ENCODE peak calls at places on chromosome 7, in nine cellular contexts. R is mesothelial cell of epicardium; A is activated CD4-positive, CD25-positive, alpha-beta regulatory T cell treated with anti-CD3 and anti-CD28 coated beads, Interleukin-2, amount 50 U/mL, for 72 hours; P is stimulated activated CD4-positive, alpha-beta T cell treated with anti-CD3 and anti-CD28 coated beads, Interleukin-2, amount 100 ng/mL, for 48 hours; U is nephron progenitor cell; S is hippocampal formation; J is psoas muscle; O is RCC 7860; K is NCI-H1694 treated with DMSO at 0.1 percent for 48 hours. H is an unnamed sample.

GRCh38 chr7:138892808-138893207 is 88.4 kb downstream of the KIAA1549 start:
- DNase-seq in J (no peak), U (no peak), S (no peak), K (no peak), R (no peak), A (no peak), P (no peak), O (no peak), H (no peak)

GRCh38 chr7:42278360-42278759 is 41.4 kb upstream of the GLI3 start:
- DNase-seq in A (no peak), O (no peak), R (no peak), J (no peak), K (no peak), P (no peak), U (no peak), S (no peak), H (no peak)

GRCh38 chr7:20185988-20186387 is 31.2 kb downstream of the MACC1 start:
- DNase-seq in K (no peak), U (no peak), A (no peak), J (no peak), S (no peak), R (no peak), P (no peak), O (no peak), H (no peak)

GRCh38 chr7:47501406-47501805 is 80.5 kb downstream of the TNS3 start:
- DNase-seq in R (no peak), J (no peak), P (no peak), U (peak; percentile 29), A (no peak), O (peak; percentile 44), K (no peak), S (no peak), H (no peak)

GRCh38 chr7:73721237-73721848 is 1.9 kb upstream of the STX1A start:
- DNase-seq in R (no peak), O (no peak), A (no peak), P (no peak), S (peak; percentile 42), U (no peak), K (peak; percentile 99), J (peak; percentile 60), H (peak; percentile 11)

GRCh38 chr7:111256391-111256790 is 165.5 kb downstream of the LRRN3 start:
- DNase-seq in J (no peak), A (no peak), S (no peak), O (no peak), P (no peak), U (no peak), K (no peak), R (no peak), H (no peak)

GRCh38 chr7:28378574-28379149 is 33.7 kb upstream of the CREB5 start:
- DNase-seq in J (no peak), O (peak; percentile 66), R (no peak), S (no peak), P (no peak), U (no peak), A (no peak), K (no peak), H (no peak)

GRCh38 chr7:1746491-1746975 is 76.5 kb downstream of the ELFN1 start:
- DNase-seq in K (no peak), S (no peak), U (no peak), R (no peak), O (no peak), J (no peak), P (no peak), A (no peak), H (no peak)

GRCh38 chr7:51005074-51005473 is 222.4 kb upstream of the GRB10 start:
- DNase-seq in R (no peak), S (no peak), A (no peak), O (no peak), J (no peak), K (no peak), U (no peak), P (no peak), H (no peak)

GRCh38 chr7:87370660-87371180 is 25.3 kb downstream of the CROT start:
- DNase-seq in U (no peak), O (peak; percentile 50), P (no peak), S (no peak), K (no peak), J (no peak), R (no peak), A (no peak), H (no peak)

GRCh38 chr7:918118-918425 is 36.4 kb downstream of the ADAP1 start:
- DNase-seq in O (no peak), U (peak; percentile 0), J (peak; percentile 4), S (no peak), P (no peak), R (no peak), K (no peak), A (peak; percentile 18), H (no peak)

GRCh38 chr7:107854989-107855388 is 36.0 kb upstream of the DLD start:
- DNase-seq in U (no peak), S (no peak), R (no peak), J (no peak), P (no peak), K (no peak), O (no peak), A (no peak), H (no peak)

GRCh38 chr7:27178366-27178765 is 4.2 kb upstream of the HOXA10 start:
- DNase-seq in P (no peak), R (no peak), J (no peak), A (no peak), O (peak; percentile 58), S (no peak), K (no peak), U (peak; percentile 25), H (no peak)

GRCh38 chr7:150404172-150404784 is 25.1 kb downstream of the ZNF775 start:
- DNase-seq in A (peak; percentile 22), K (no peak), R (no peak), O (no peak), S (no peak), U (no peak), P (no peak), J (no peak), H (no peak)

GRCh38 chr7:27605283-27605682 is 57.4 kb downstream of the HIBADH start:
- DNase-seq in J (no peak), O (no peak), U (no peak), A (no peak), P (no peak), S (no peak), K (no peak), R (no peak), H (no peak)

GRCh38 chr7:77226357-77226839 is 26.8 kb upstream of the FGL2 start:
- DNase-seq in J (no peak), K (no peak), R (no peak), O (no peak), P (no peak), U (no peak), S (no peak), A (no peak), H (no peak)

GRCh38 chr7:36527549-36527913 is 137.9 kb downstream of the ANLN start:
- DNase-seq in K (no peak), J (no peak), S (no peak), O (no peak), U (no peak), P (no peak), A (no peak), R (no peak), H (no peak)

GRCh38 chr7:17912050-17912449 is 28.2 kb downstream of the SNX13 start:
- DNase-seq in O (no peak), A (no peak), S (no peak), J (no peak), U (no peak), P (no peak), R (no peak), K (no peak), H (no peak)

GRCh38 chr7:99073839-99074446 is 70.0 kb downstream of the SMURF1 start:
- DNase-seq in R (no peak), S (no peak), P (no peak), O (no peak), J (no peak), U (no peak), K (no peak), A (no peak), H (no peak)

GRCh38 chr7:1767524-1767923 is 97.4 kb downstream of the ELFN1 start:
- DNase-seq in P (no peak), K (peak; percentile 9), R (no peak), U (no peak), A (no peak), S (no peak), O (no peak), J (no peak), H (no peak)

GRCh38 chr7:44762726-44763522 is 14.3 kb downstream of the ZMIZ2 start:
- DNase-seq in P (no peak), K (no peak), A (no peak), R (no peak), O (no peak), S (no peak), U (no peak), J (no peak), H (no peak)